ENCODE peak calls at places on chromosomes 6 and 20, in five cellular contexts. One of them, this sample, is unnamed.

GRCh38 chr6:11241793-11242201 is 9.3 kb upstream of the NEDD9 start:
- DNase-seq in K562: peak; percentile 53
- DNase-seq in spleen: peak; percentile 75
- DNase-seq in upper lobe of left lung: peak; percentile 95
- DNase-seq in testis: peak; percentile 90
- DNase-seq in this sample: no peak

GRCh38 chr6:140205795-140206593 is 831.5 kb upstream of the CITED2 start:
- DNase-seq in upper lobe of left lung: peak; percentile 19
- DNase-seq in spleen: no peak
- DNase-seq in K562: no peak
- DNase-seq in testis: no peak
- DNase-seq in this sample: no peak

GRCh38 chr6:72739368-72739779 is 117.5 kb downstream of the KCNQ5 start:
- DNase-seq in testis: no peak
- DNase-seq in spleen: no peak
- DNase-seq in K562: no peak
- DNase-seq in upper lobe of left lung: no peak
- DNase-seq in this sample: no peak

GRCh38 chr6:105804436-105804835 is 281.7 kb upstream of the PRDM1 start:
- DNase-seq in upper lobe of left lung: no peak
- DNase-seq in K562: no peak
- DNase-seq in testis: no peak
- DNase-seq in spleen: no peak
- DNase-seq in this sample: no peak

GRCh38 chr20:1920252-1920651 is 25.0 kb downstream of the SIRPA start:
- DNase-seq in K562: no peak
- DNase-seq in spleen: no peak
- DNase-seq in testis: no peak
- DNase-seq in upper lobe of left lung: no peak
- DNase-seq in this sample: no peak

GRCh38 chr6:116556065-116556464 is 2.5 kb downstream of the CALHM4 start:
- DNase-seq in spleen: no peak
- DNase-seq in upper lobe of left lung: no peak
- DNase-seq in K562: no peak
- DNase-seq in testis: no peak
- DNase-seq in this sample: no peak

GRCh38 chr20:17456226-17456625 is 75.0 kb downstream of the BFSP1 start:
- DNase-seq in spleen: no peak
- DNase-seq in K562: no peak
- DNase-seq in upper lobe of left lung: no peak
- DNase-seq in testis: no peak
- DNase-seq in this sample: no peak

GRCh38 chr6:145352382-145353080 is 382.8 kb downstream of the EPM2A start:
- DNase-seq in upper lobe of left lung: no peak
- DNase-seq in testis: no peak
- DNase-seq in spleen: no peak
- DNase-seq in K562: no peak
- DNase-seq in this sample: no peak

GRCh38 chr20:44123251-44123650 is 63.7 kb downstream of the JPH2 start:
- DNase-seq in upper lobe of left lung: no peak
- DNase-seq in K562: no peak
- DNase-seq in testis: no peak
- DNase-seq in spleen: no peak
- DNase-seq in this sample: no peak

GRCh38 chr6:81911446-81911845 is 159.0 kb upstream of the TENT5A start:
- DNase-seq in testis: no peak
- DNase-seq in upper lobe of left lung: no peak
- DNase-seq in spleen: no peak
- DNase-seq in K562: no peak
- DNase-seq in this sample: no peak

GRCh38 chr20:59082077-59082740 is 39.6 kb upstream of the PRELID3B start:
- DNase-seq in testis: no peak
- DNase-seq in spleen: no peak
- DNase-seq in K562: peak; percentile 22
- DNase-seq in upper lobe of left lung: no peak
- DNase-seq in this sample: peak; percentile 14

GRCh38 chr6:39752835-39753744 is 27.9 kb upstream of the KIF6 start:
- DNase-seq in testis: no peak
- DNase-seq in K562: no peak
- DNase-seq in spleen: no peak
- DNase-seq in upper lobe of left lung: no peak
- DNase-seq in this sample: no peak

GRCh38 chr6:72621243-72622093 is at the start of gene KCNQ5:
- DNase-seq in spleen: peak; percentile 85
- DNase-seq in upper lobe of left lung: peak; percentile 76
- DNase-seq in K562: peak; percentile 50
- DNase-seq in testis: no peak
- DNase-seq in this sample: peak; percentile 31

GRCh38 chr6:3252861-3253596 is 5.7 kb upstream of the PSMG4 start:
- DNase-seq in K562: no peak
- DNase-seq in spleen: no peak
- DNase-seq in upper lobe of left lung: no peak
- DNase-seq in testis: no peak
- DNase-seq in this sample: no peak

GRCh38 chr6:139839506-139840156 is 465.2 kb upstream of the CITED2 start:
- DNase-seq in testis: peak; percentile 38
- DNase-seq in upper lobe of left lung: no peak
- DNase-seq in K562: peak; percentile 20
- DNase-seq in spleen: peak; percentile 70
- DNase-seq in this sample: no peak

GRCh38 chr6:56259682-56260081 is 12.3 kb upstream of the COL21A1 start:
- DNase-seq in spleen: no peak
- DNase-seq in testis: no peak
- DNase-seq in upper lobe of left lung: no peak
- DNase-seq in K562: no peak
- DNase-seq in this sample: no peak

GRCh38 chr20:22001886-22002285 is 296.4 kb downstream of the PAX1 start:
- DNase-seq in spleen: no peak
- DNase-seq in upper lobe of left lung: no peak
- DNase-seq in K562: no peak
- DNase-seq in testis: no peak
- DNase-seq in this sample: no peak

GRCh38 chr6:129673758-129674157 is 36.2 kb downstream of the ARHGAP18 start:
- DNase-seq in testis: no peak
- DNase-seq in upper lobe of left lung: no peak
- DNase-seq in spleen: no peak
- DNase-seq in K562: no peak
- DNase-seq in this sample: no peak

GRCh38 chr20:9374480-9374879 is 139.9 kb upstream of the LAMP5 start:
- DNase-seq in K562: no peak
- DNase-seq in upper lobe of left lung: no peak
- DNase-seq in spleen: no peak
- DNase-seq in testis: no peak
- DNase-seq in this sample: no peak

GRCh38 chr6:159429427-159429826 is 260.2 kb downstream of the FNDC1 start:
- DNase-seq in spleen: no peak
- DNase-seq in upper lobe of left lung: no peak
- DNase-seq in testis: no peak
- DNase-seq in K562: no peak
- DNase-seq in this sample: no peak

GRCh38 chr6:41878246-41878645 is 16.9 kb downstream of the USP49 start:
- DNase-seq in spleen: no peak
- DNase-seq in upper lobe of left lung: no peak
- DNase-seq in K562: no peak
- DNase-seq in testis: no peak
- DNase-seq in this sample: no peak

GRCh38 chr6:26349964-26350857 is 14.8 kb upstream of the BTN3A2 start:
- DNase-seq in testis: peak; percentile 61
- DNase-seq in K562: no peak
- DNase-seq in spleen: no peak
- DNase-seq in upper lobe of left lung: no peak
- DNase-seq in this sample: peak; percentile 48

GRCh38 chr6:26350858-26351543 is 14.0 kb upstream of the BTN3A2 start:
- DNase-seq in upper lobe of left lung: no peak
- DNase-seq in K562: no peak
- DNase-seq in testis: no peak
- DNase-seq in spleen: no peak
- DNase-seq in this sample: peak; percentile 8

GRCh38 chr6:26345832-26346231 is 19.2 kb upstream of the BTN3A2 start:
- DNase-seq in testis: no peak
- DNase-seq in K562: no peak
- DNase-seq in upper lobe of left lung: no peak
- DNase-seq in spleen: no peak
- DNase-seq in this sample: no peak

GRCh38 chr6:26344658-26345057 is 20.3 kb upstream of the BTN3A2 start:
- DNase-seq in upper lobe of left lung: no peak
- DNase-seq in testis: no peak
- DNase-seq in K562: no peak
- DNase-seq in spleen: no peak
- DNase-seq in this sample: peak; percentile 10

DNA sequence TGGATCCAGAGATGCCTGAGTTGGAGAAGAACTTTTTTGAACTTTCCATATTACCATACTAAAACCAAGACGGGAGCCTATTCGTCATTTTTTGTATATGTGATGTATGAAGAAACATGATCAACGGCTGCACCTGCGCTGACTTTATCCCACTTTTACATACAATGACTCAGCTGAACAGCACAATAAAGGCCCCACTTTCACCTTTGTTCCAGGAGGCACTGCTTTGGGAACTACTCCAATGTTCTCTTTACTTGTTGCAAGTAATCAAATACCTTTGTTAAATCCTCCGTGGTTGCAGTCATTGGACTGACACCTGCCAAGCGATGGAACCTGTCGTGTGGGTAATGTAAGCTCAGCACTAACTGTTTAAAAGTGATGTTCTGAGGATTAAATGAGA is 17.3 kb upstream of the BTN3A2 start:
- DNase-seq in spleen: no peak
- DNase-seq in testis: no peak
- DNase-seq in K562: no peak
- DNase-seq in upper lobe of left lung: no peak
- DNase-seq in this sample: no peak
- TF ChIP-seq POLR2A in spleen: no peak
- TF ChIP-seq POLR2A in testis: no peak
- TF ChIP-seq POLR2A in K562: no peak
- TF ChIP-seq POLR2A in upper lobe of left lung: no peak
- TF ChIP-seq POLR2A in this sample: no peak

DNA sequence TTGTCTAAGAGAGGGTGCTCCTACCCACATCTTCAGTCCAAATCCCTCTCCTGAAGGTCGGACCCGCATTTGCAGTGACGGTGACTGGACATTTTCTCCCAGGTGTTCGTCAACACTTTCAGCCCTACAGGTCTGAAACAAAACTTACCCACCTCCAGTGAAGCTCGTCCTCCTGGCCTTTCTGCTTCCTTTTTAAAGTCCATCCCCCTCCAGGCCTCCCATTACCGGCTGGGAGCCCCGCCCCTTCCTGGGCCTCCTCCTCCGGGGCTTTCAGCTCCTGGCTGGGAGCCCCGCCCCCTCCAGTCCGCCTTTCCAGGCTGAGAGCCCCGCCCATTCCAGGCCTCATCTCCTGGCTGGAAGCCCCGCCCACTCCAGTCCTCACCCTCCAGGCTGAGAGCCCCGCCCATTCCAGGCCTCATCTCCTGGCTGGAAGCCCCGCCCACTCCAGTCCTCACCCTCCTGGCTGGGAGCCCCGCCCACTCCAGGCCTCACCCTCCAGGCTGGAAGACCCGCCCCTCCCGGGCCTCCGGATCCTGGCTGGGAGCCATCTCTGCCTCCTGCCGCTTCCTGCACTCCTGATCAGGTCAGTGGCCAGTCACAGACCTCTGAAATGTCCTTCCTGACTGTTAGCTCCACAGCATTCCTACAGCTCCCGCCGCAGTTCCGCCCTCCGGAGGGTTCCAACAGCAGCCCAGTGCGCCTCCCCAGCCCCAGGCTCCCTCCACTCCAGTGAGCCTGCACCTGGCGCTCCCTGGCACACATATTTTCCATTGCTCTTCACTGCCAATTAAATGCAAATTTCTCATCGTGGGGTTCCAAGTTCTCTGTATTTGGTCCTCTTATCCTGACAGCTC is 98.5 kb downstream of the LY86 start:
- DNase-seq in spleen: peak; percentile 96
- DNase-seq in upper lobe of left lung: peak; percentile 94
- DNase-seq in K562: peak; percentile 100
- DNase-seq in testis: peak; percentile 91
- DNase-seq in this sample: peak; percentile 98
- TF ChIP-seq POLR2A in spleen: no peak
- TF ChIP-seq POLR2A in upper lobe of left lung: no peak
- TF ChIP-seq POLR2A in K562: peak; percentile 90
- TF ChIP-seq POLR2A in testis: no peak
- TF ChIP-seq POLR2A in this sample: peak; percentile 74

DNA sequence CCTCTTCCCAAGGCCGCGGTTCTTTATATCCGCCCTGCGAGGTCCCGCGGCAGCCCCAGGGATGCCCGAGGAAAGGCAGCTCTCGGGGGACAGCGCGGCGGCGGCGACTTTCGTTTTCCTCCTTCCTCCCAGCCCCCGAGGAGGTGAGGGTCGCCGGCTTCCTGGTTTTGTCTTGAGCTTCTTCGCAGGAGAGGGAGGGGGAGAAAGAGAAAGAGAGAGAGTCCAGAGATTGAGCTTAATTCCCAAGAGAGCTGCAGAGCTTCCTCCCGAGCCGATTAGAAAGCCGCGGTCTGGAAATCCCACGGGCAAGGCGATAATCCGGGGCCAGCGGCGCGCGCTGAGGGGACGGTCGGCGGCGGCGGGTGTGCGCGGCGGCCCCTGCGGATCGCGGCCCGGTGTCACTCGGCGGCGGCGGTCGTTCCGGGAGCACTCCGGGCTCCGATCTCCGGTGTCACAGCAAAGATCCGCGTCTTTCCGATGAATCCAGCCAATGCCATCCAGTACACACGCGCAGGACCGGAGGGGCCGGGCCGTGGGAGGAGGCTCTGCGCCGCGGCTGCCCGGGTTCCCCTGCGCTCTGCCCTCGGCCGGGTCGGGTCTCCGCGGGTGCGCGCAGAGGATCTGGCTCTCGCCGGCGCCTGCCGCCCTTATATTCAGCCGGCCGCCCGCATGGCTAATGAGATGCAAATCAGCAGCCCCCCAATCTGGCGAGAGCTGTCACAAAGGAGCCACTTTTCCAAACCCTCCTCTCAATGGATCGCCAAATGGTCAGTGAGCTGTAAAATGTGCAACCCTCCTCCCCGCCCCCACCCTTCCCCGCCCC is at the start of gene DLL1:
- DNase-seq in testis: peak; percentile 40
- DNase-seq in K562: no peak
- DNase-seq in upper lobe of left lung: peak; percentile 92
- DNase-seq in spleen: peak; percentile 89
- DNase-seq in this sample: peak; percentile 17
- TF ChIP-seq POLR2A in testis: no peak
- TF ChIP-seq POLR2A in K562: no peak
- TF ChIP-seq POLR2A in upper lobe of left lung: peak; percentile 13
- TF ChIP-seq POLR2A in spleen: peak; percentile 84
- TF ChIP-seq POLR2A in this sample: no peak

GRCh38 chr6:149422581-149422980 is 22.5 kb downstream of the SUMO4 start:
- DNase-seq in testis: no peak
- DNase-seq in spleen: no peak
- DNase-seq in K562: no peak
- DNase-seq in upper lobe of left lung: no peak
- DNase-seq in this sample: no peak

GRCh38 chr6:149423946-149424440 is 23.9 kb downstream of the SUMO4 start:
- DNase-seq in upper lobe of left lung: no peak
- DNase-seq in testis: no peak
- DNase-seq in K562: no peak
- DNase-seq in spleen: no peak
- DNase-seq in this sample: no peak

GRCh38 chr6:149425754-149426153 is 25.7 kb downstream of the SUMO4 start:
- DNase-seq in upper lobe of left lung: no peak
- DNase-seq in spleen: no peak
- DNase-seq in K562: no peak
- DNase-seq in testis: no peak
- DNase-seq in this sample: no peak

GRCh38 chr6:149428606-149429005 is 28.5 kb downstream of the SUMO4 start:
- DNase-seq in upper lobe of left lung: no peak
- DNase-seq in K562: no peak
- DNase-seq in spleen: no peak
- DNase-seq in testis: no peak
- DNase-seq in this sample: no peak

GRCh38 chr6:149425224-149425623 is 25.2 kb downstream of the SUMO4 start:
- DNase-seq in upper lobe of left lung: no peak
- DNase-seq in K562: no peak
- DNase-seq in spleen: no peak
- DNase-seq in testis: no peak
- DNase-seq in this sample: no peak
- TF ChIP-seq POLR2A in upper lobe of left lung: no peak
- TF ChIP-seq POLR2A in K562: no peak
- TF ChIP-seq POLR2A in spleen: no peak
- TF ChIP-seq POLR2A in testis: no peak
- TF ChIP-seq POLR2A in this sample: no peak